ENCODE peak calls at places on chromosomes 11 and 22, in nine cellular contexts. F is stimulated activated naive CD8-positive, alpha-beta T cell treated with anti-CD3 and anti-CD28 coated beads, Interleukin-15, Interleukin-2, amounts not matched to agents 100 U/mL and 50 U/mL, for 24 hours; M is colonic mucosa; V is KG1; A is stimulated activated CD4-positive, alpha-beta T cell treated with anti-CD3 and anti-CD28 coated beads, Interleukin-4, amount 100 ng/mL, for 48 hours; G is DMS79; H is stimulated activated CD8-positive, alpha-beta memory T cell treated with anti-CD3 and anti-CD28 coated beads, Interleukin-7, amount 100 ng/mL, for 1 hour; Q is HFFc6; Z is RPMI7951. O is an unnamed sample.

GRCh38 chr11:1112351-1113191 is 37.9 kb downstream of the MUC2 start:
- DNase-seq in F (no peak), M (no peak), V (no peak), A (no peak), G (no peak), H (no peak), Q (no peak), Z (no peak), O (peak; percentile 17)

GRCh38 chr11:66543263-66544107 is 2.4 kb downstream of the ZDHHC24 start:
- DNase-seq in F (peak; percentile 73), M (peak; percentile 35), V (peak; percentile 87), A (peak; percentile 18), G (no peak), H (peak; percentile 31), Q (no peak), Z (no peak), O (peak; percentile 49)

GRCh38 chr11:116072776-116073175 is 568.6 kb upstream of the CADM1 start:
- DNase-seq in F (no peak), M (no peak), V (no peak), A (no peak), G (no peak), H (no peak), Q (no peak), Z (no peak), O (peak; percentile 55)

GRCh38 chr11:65571940-65572339 is 398 bp upstream of the FAM89B start:
- DNase-seq in F (no peak), M (no peak), V (no peak), A (no peak), G (peak; percentile 50), H (no peak), Q (peak; percentile 46), Z (peak; percentile 57), O (peak; percentile 65)

GRCh38 chr11:62054484-62055121 is 69.2 kb upstream of the INCENP start:
- DNase-seq in F (no peak), M (peak; percentile 60), V (no peak), A (no peak), G (no peak), H (no peak), Q (peak; percentile 10), Z (peak; percentile 54), O (peak; percentile 14)

GRCh38 chr11:131914299-131914902 is 544.0 kb downstream of the NTM start:
- DNase-seq in F (no peak), M (no peak), V (no peak), A (no peak), G (no peak), H (no peak), Q (no peak), Z (peak; percentile 59), O (no peak)

GRCh38 chr11:76219243-76219642 is 12.9 kb upstream of the WNT11 start:
- DNase-seq in F (no peak), M (no peak), V (no peak), A (no peak), G (no peak), H (no peak), Q (no peak), Z (no peak), O (no peak)

GRCh38 chr11:131694526-131695424 is 324.4 kb downstream of the NTM start:
- DNase-seq in F (peak; percentile 80), M (peak; percentile 81), V (peak; percentile 62), A (peak; percentile 68), G (peak; percentile 34), H (peak; percentile 16), Q (peak; percentile 57), Z (peak; percentile 75), O (peak; percentile 92)

GRCh38 chr11:89667001-89667400 is 43.1 kb upstream of the TRIM77 start:
- DNase-seq in F (no peak), M (peak; percentile 20), V (no peak), A (no peak), G (no peak), H (no peak), Q (no peak), Z (no peak), O (no peak)

GRCh38 chr11:12717851-12718291 is 43.6 kb downstream of the TEAD1 start:
- DNase-seq in F (peak; percentile 42), M (no peak), V (no peak), A (peak; percentile 20), G (no peak), H (no peak), Q (no peak), Z (peak; percentile 83), O (no peak)

GRCh38 chr22:37018815-37019308 is 385 bp downstream of the TST start:
- DNase-seq in F (no peak), M (peak; percentile 89), V (no peak), A (no peak), G (no peak), H (no peak), Q (peak; percentile 8), Z (peak; percentile 57), O (peak; percentile 72)

GRCh38 chr11:118774032-118774431 is 16.9 kb downstream of the DDX6 start:
- DNase-seq in F (no peak), M (no peak), V (no peak), A (no peak), G (no peak), H (no peak), Q (no peak), Z (no peak), O (no peak)

GRCh38 chr11:61102667-61103491 is 590 bp downstream of the CD5 start:
- DNase-seq in F (peak; percentile 47), M (no peak), V (no peak), A (no peak), G (no peak), H (no peak), Q (no peak), Z (no peak), O (no peak)

GRCh38 chr11:122785156-122785605 is 53.1 kb upstream of the CRTAM start:
- DNase-seq in F (no peak), M (no peak), V (no peak), A (no peak), G (no peak), H (no peak), Q (no peak), Z (peak; percentile 39), O (no peak)

GRCh38 chr11:22521226-22521625 is 104.4 kb downstream of the FANCF start:
- DNase-seq in F (no peak), M (no peak), V (no peak), A (no peak), G (peak; percentile 5), H (no peak), Q (peak; percentile 3), Z (no peak), O (no peak)

GRCh38 chr11:58075781-58076180 is 45.0 kb downstream of the OR6Q1 start:
- DNase-seq in F (no peak), M (no peak), V (no peak), A (no peak), G (no peak), H (no peak), Q (peak; percentile 62), Z (no peak), O (no peak)

GRCh38 chr22:44248926-44249325 is 63.8 kb downstream of the SHISAL1 start:
- DNase-seq in F (no peak), M (no peak), V (no peak), A (no peak), G (no peak), H (no peak), Q (no peak), Z (no peak), O (no peak)

GRCh38 chr11:73812234-73812633 is 24.6 kb downstream of the MRPL48 start:
- DNase-seq in F (no peak), M (no peak), V (no peak), A (no peak), G (no peak), H (no peak), Q (no peak), Z (no peak), O (no peak)

GRCh38 chr22:28268176-28268575 is 349.1 kb upstream of the PITPNB start:
- DNase-seq in F (no peak), M (no peak), V (no peak), A (no peak), G (no peak), H (no peak), Q (no peak), Z (no peak), O (no peak)

GRCh38 chr22:33914699-33915098 is 5.6 kb downstream of the LARGE1 start:
- DNase-seq in F (no peak), M (no peak), V (no peak), A (no peak), G (no peak), H (no peak), Q (no peak), Z (no peak), O (no peak)

GRCh38 chr11:82864268-82864667 is 36.0 kb downstream of the PRCP start:
- DNase-seq in F (peak; percentile 11), M (peak; percentile 41), V (no peak), A (no peak), G (no peak), H (no peak), Q (peak; percentile 51), Z (peak; percentile 47), O (peak; percentile 55)

GRCh38 chr11:62148271-62148980 is 24.6 kb downstream of the INCENP start:
- DNase-seq in F (no peak), M (no peak), V (no peak), A (no peak), G (no peak), H (no peak), Q (no peak), Z (no peak), O (peak; percentile 4)

GRCh38 chr11:57072640-57073039 is 83.9 kb downstream of the OR5AK2 start:
- DNase-seq in F (no peak), M (no peak), V (no peak), A (no peak), G (no peak), H (no peak), Q (peak; percentile 96), Z (peak; percentile 72), O (no peak)

GRCh38 chr11:66080055-66080817 is 10.2 kb downstream of the PACS1 start:
- DNase-seq in F (peak; percentile 74), M (peak; percentile 74), V (no peak), A (peak; percentile 37), G (no peak), H (peak; percentile 50), Q (peak; percentile 74), Z (peak; percentile 71), O (no peak)

GRCh38 chr11:61162092-61162935 is 1.1 kb upstream of the VPS37C start:
- DNase-seq in F (peak; percentile 31), M (no peak), V (no peak), A (peak; percentile 18), G (peak; percentile 70), H (no peak), Q (peak; percentile 38), Z (peak; percentile 56), O (no peak)

GRCh38 chr22:44129614-44129976 is 51.1 kb upstream of the PARVG start:
- DNase-seq in F (no peak), M (no peak), V (no peak), A (no peak), G (no peak), H (no peak), Q (no peak), Z (peak; percentile 70), O (no peak)

GRCh38 chr11:2761131-2762030 is 61.6 kb upstream of the KCNQ1OT1 start:
- DNase-seq in F (no peak), M (peak; percentile 61), V (no peak), A (no peak), G (no peak), H (no peak), Q (no peak), Z (no peak), O (peak; percentile 9)

GRCh38 chr11:95517453-95517852 is 272.1 kb downstream of the FAM76B start:
- DNase-seq in F (no peak), M (no peak), V (no peak), A (no peak), G (no peak), H (no peak), Q (no peak), Z (no peak), O (no peak)

GRCh38 chr22:45242778-45243191 is 2.1 kb upstream of the KIAA0930 start:
- DNase-seq in F (no peak), M (peak; percentile 64), V (no peak), A (no peak), G (peak; percentile 40), H (no peak), Q (no peak), Z (no peak), O (no peak)

GRCh38 chr11:72760543-72761400 is 8.6 kb upstream of the ARAP1 start:
- DNase-seq in F (no peak), M (no peak), V (no peak), A (no peak), G (no peak), H (no peak), Q (no peak), Z (peak; percentile 53), O (no peak)

GRCh38 chr11:6630632-6631291 is 11.5 kb upstream of the TPP1 start:
- DNase-seq in F (no peak), M (no peak), V (no peak), A (no peak), G (no peak), H (no peak), Q (no peak), Z (no peak), O (no peak)